ENCODE peak calls at places on chromosomes 5 and 9, in nine cellular contexts. T is cardiac fibroblast; Y is naive thymus-derived CD8-positive, alpha-beta T cell; K is left colon; W is anterior cingulate cortex; O is iris pigment epithelial cell; P is left ventricle myocardium inferior; N is NCI-H1105 treated with DMSO at 0.1 percent for 48 hours; B is HS-27A. C is an unnamed sample.

GRCh38 chr9:114099523-114100270 is 605 bp upstream of the KIF12 start:
- DNase-seq in T (no peak), Y (peak; percentile 57), K (no peak), W (no peak), O (no peak), P (no peak), N (no peak), B (no peak), C (no peak)

GRCh38 chr9:114307323-114308250 is 15.3 kb upstream of the ORM1 start:
- DNase-seq in T (peak; percentile 49), Y (no peak), K (peak; percentile 20), W (no peak), O (peak; percentile 52), P (no peak), N (no peak), B (no peak), C (peak; percentile 52)

GRCh38 chr9:111965566-111966019 is 69.0 kb downstream of the UGCG start:
- DNase-seq in T (peak; percentile 99), Y (no peak), K (no peak), W (no peak), O (peak; percentile 99), P (no peak), N (no peak), B (peak; percentile 81), C (peak; percentile 99)

GRCh38 chr5:81303563-81303962 is 2.2 kb downstream of the ZCCHC9 start:
- DNase-seq in T (peak; percentile 86), Y (no peak), K (no peak), W (no peak), O (peak; percentile 96), P (no peak), N (no peak), B (no peak), C (peak; percentile 77)

GRCh38 chr9:72462340-72462739 is 59.1 kb upstream of the TMC1 start:
- DNase-seq in T (peak; percentile 66), Y (no peak), K (no peak), W (no peak), O (peak; percentile 84), P (no peak), N (no peak), B (no peak), C (peak; percentile 89)

GRCh38 chr9:70255521-70255920 is 3.3 kb upstream of the SMC5 start:
- DNase-seq in T (peak; percentile 64), Y (no peak), K (no peak), W (no peak), O (peak; percentile 28), P (no peak), N (no peak), B (no peak), C (peak; percentile 44)

GRCh38 chr5:71475788-71476384 is 20.4 kb downstream of the BDP1 start:
- DNase-seq in T (peak; percentile 47), Y (no peak), K (no peak), W (no peak), O (peak; percentile 40), P (no peak), N (peak; percentile 13), B (no peak), C (peak; percentile 3)

GRCh38 chr9:100070642-100071041 is 28.2 kb downstream of the ERP44 start:
- DNase-seq in T (no peak), Y (no peak), K (no peak), W (no peak), O (no peak), P (no peak), N (no peak), B (no peak), C (no peak)